ENCODE peak calls at places on chromosome 5, in eight cellular contexts. Z is CD4-positive, CD25-positive, alpha-beta regulatory T cell; F is KG1; X is cardiac septum; K is HFFc6; M is hepatocyte; U is caudate nucleus; W is dermis blood vessel endothelial cell. E is an unnamed sample.

GRCh38 chr5:10801931-10802674 is 41.1 kb upstream of the DAP start:
- DNase-seq in Z (no peak), F (no peak), X (no peak), K (no peak), M (no peak), U (no peak), W (peak), E (no peak)

GRCh38 chr5:135569755-135570452 is 8.9 kb downstream of the CXCL14 start:
- DNase-seq in Z (no peak), F (no peak), X (no peak), K (peak), M (peak), U (no peak), W (peak), E (peak)

GRCh38 chr5:178424141-178424855 is 165.9 kb downstream of the COL23A1 start:
- DNase-seq in Z (no peak), F (no peak), X (no peak), K (no peak), M (no peak), U (no peak), W (no peak), E (peak)

GRCh38 chr5:74851684-74852353 is 14.4 kb downstream of the FAM169A start:
- DNase-seq in Z (no peak), F (no peak), X (no peak), K (peak), M (no peak), U (no peak), W (no peak), E (no peak)

GRCh38 chr5:139740993-139741672 is 54.5 kb upstream of the PSD2 start:
- DNase-seq in Z (no peak), F (no peak), X (no peak), K (no peak), M (no peak), U (no peak), W (no peak), E (no peak)

GRCh38 chr5:17316973-17317459 is 99.6 kb downstream of the BASP1 start:
- DNase-seq in Z (no peak), F (no peak), X (no peak), K (peak), M (no peak), U (no peak), W (no peak), E (peak)

GRCh38 chr5:39941436-39941835 is 516.7 kb upstream of the DAB2 start:
- DNase-seq in Z (no peak), F (no peak), X (no peak), K (no peak), M (no peak), U (no peak), W (no peak), E (no peak)

GRCh38 chr5:43514471-43514815 is 505 bp downstream of the C5orf34 start:
- DNase-seq in Z (no peak), F (no peak), X (no peak), K (peak), M (peak), U (no peak), W (peak), E (peak)

GRCh38 chr5:180718810-180719453 is 20.9 kb downstream of the OR2Y1 start:
- DNase-seq in Z (no peak), F (peak), X (no peak), K (peak), M (peak), U (no peak), W (peak), E (peak)

GRCh38 chr5:133969654-133970324 is 1.4 kb upstream of the C5orf15 start:
- DNase-seq in Z (no peak), F (no peak), X (no peak), K (peak), M (peak), U (no peak), W (no peak), E (no peak)

GRCh38 chr5:154403776-154404387 is 41.9 kb upstream of the SAP30L start:
- DNase-seq in Z (no peak), F (no peak), X (no peak), K (peak), M (no peak), U (no peak), W (no peak), E (no peak)

GRCh38 chr5:13944564-13945195 is at the start of gene DNAH5:
- DNase-seq in Z (no peak), F (no peak), X (no peak), K (no peak), M (no peak), U (no peak), W (no peak), E (no peak)